ENCODE peak calls at places on chromosomes 12 and 14, in five cellular contexts. Z, P, Y, B and X are unnamed samples.

GRCh38 chr12:13425766-13426165 is 229.2 kb downstream of the EMP1 start:
- DNase-seq in P (no peak), B (no peak), Y (peak; percentile 71), Z (no peak), X (no peak)

GRCh38 chr12:128205758-128206157 is 61.2 kb upstream of the TMEM132C start:
- DNase-seq in Z (no peak), Y (no peak), B (no peak), P (no peak), X (no peak)

GRCh38 chr12:21823581-21823980 is 49.1 kb upstream of the KCNJ8 start:
- DNase-seq in P (peak; percentile 49), Y (no peak), Z (no peak), B (peak; percentile 50), X (peak; percentile 65)

GRCh38 chr14:71245659-71246361 is 338.6 kb downstream of the PCNX1 start:
- DNase-seq in Z (no peak), B (no peak), Y (no peak), P (no peak), X (no peak)

GRCh38 chr12:70590051-70590450 is 47.2 kb downstream of the PTPRB start:
- DNase-seq in Z (peak; percentile 85), Y (peak; percentile 74), B (no peak), P (peak; percentile 64), X (peak; percentile 73)

GRCh38 chr12:117119592-117120198 is 20.5 kb upstream of the TESC start:
- DNase-seq in B (no peak), P (no peak), Z (peak; percentile 73), Y (peak; percentile 73), X (peak; percentile 31)

GRCh38 chr12:6390084-6390799 is 6.3 kb downstream of the LTBR start:
- DNase-seq in B (no peak), Z (no peak), P (no peak), Y (no peak), X (no peak)

GRCh38 chr14:23566782-23567185 is 807 bp downstream of the AP1G2 start:
- DNase-seq in Z (peak; percentile 39), Y (peak; percentile 63), B (no peak), P (no peak), X (no peak)

GRCh38 chr12:50062733-50063452 is 5.5 kb downstream of the ASIC1 start:
- DNase-seq in Z (no peak), P (no peak), B (peak; percentile 17), Y (no peak), X (no peak)

GRCh38 chr14:52402812-52403526 is 88.9 kb downstream of the PTGER2 start:
- DNase-seq in Y (peak; percentile 83), P (no peak), B (no peak), Z (no peak), X (no peak)

GRCh38 chr12:121403721-121404120 is 3.8 kb downstream of the RNF34 start:
- DNase-seq in Z (no peak), P (no peak), B (no peak), Y (no peak), X (no peak)

GRCh38 chr14:24432259-24433131 is 2.7 kb downstream of the KHNYN start:
- DNase-seq in B (peak; percentile 68), P (no peak), Z (no peak), Y (no peak), X (no peak)

GRCh38 chr14:69002069-69002468 is 23.0 kb upstream of the ACTN1 start:
- DNase-seq in Z (peak; percentile 40), Y (peak; percentile 63), B (no peak), P (peak; percentile 52), X (no peak)

GRCh38 chr12:38614171-38614570 is 291.2 kb downstream of the CPNE8 start:
- DNase-seq in B (no peak), Y (no peak), Z (no peak), P (no peak), X (no peak)

GRCh38 chr14:93976477-93977057 is at the start of gene ASB2:
- DNase-seq in Y (no peak), Z (no peak), P (peak; percentile 67), B (peak; percentile 18), X (no peak)

GRCh38 chr12:117768860-117769259 is 199.9 kb downstream of the KSR2 start:
- DNase-seq in P (no peak), Z (no peak), Y (no peak), B (no peak), X (no peak)

GRCh38 chr14:93332032-93332852 is 594 bp downstream of the BTBD7 start:
- DNase-seq in Z (peak; percentile 85), Y (peak; percentile 46), P (peak; percentile 72), B (peak; percentile 74), X (peak; percentile 67)

GRCh38 chr14:31001339-31001658 is 24.1 kb upstream of the AP4S1 start:
- DNase-seq in Z (no peak), Y (no peak), B (no peak), P (no peak), X (no peak)

GRCh38 chr12:27545666-27546065 is 21.7 kb downstream of the PPFIBP1 start:
- DNase-seq in Z (no peak), P (no peak), Y (no peak), B (no peak), X (no peak)

GRCh38 chr12:15988983-15989382 is 77.9 kb downstream of the DERA start:
- DNase-seq in P (no peak), Y (no peak), B (no peak), Z (no peak), X (no peak)

GRCh38 chr14:80206351-80206750 is 5.0 kb downstream of the DIO2 start:
- DNase-seq in P (no peak), Z (no peak), B (no peak), Y (no peak), X (no peak)

GRCh38 chr12:117662620-117663395 is 301.4 kb upstream of the NOS1 start:
- DNase-seq in P (no peak), Y (peak; percentile 89), B (no peak), Z (no peak), X (no peak)

GRCh38 chr12:10304161-10304574 is 3.5 kb upstream of the KLRD1 start:
- DNase-seq in P (no peak), B (no peak), Z (no peak), Y (peak; percentile 84), X (no peak)

GRCh38 chr12:93978553-93978952 is 169.8 kb upstream of the PLXNC1 start:
- DNase-seq in Y (peak; percentile 34), Z (no peak), P (no peak), B (no peak), X (no peak)

GRCh38 chr12:52259850-52260249 is 14.6 kb upstream of the KRT86 start:
- DNase-seq in B (no peak), Z (no peak), P (no peak), Y (no peak), X (no peak)

DNA sequence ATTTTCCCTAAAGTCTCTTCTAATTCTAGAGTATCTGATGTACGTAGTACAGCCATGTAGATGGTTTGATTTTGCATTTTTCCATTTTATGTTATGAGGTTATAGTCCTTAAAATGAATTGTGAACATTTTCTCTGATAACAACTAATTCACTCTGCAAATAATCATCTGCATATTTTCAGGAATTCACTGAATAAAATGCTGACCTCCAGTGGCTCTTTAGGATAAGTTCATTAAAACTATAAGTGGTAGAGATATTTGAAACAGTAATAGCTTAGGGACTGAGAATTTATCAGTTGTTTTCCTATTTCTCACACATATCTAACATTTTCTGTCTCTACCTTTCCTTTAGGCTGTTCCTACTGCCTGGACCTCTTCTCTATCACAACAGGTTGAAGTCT is 4.4 kb downstream of the MSRB3 start:
- DNase-seq in Y (no peak), P (no peak), B (no peak), Z (no peak), X (no peak)
- TF ChIP-seq CTCF in Y (peak; percentile 53), P (no peak), B (no peak), Z (no peak), X (no peak)

DNA sequence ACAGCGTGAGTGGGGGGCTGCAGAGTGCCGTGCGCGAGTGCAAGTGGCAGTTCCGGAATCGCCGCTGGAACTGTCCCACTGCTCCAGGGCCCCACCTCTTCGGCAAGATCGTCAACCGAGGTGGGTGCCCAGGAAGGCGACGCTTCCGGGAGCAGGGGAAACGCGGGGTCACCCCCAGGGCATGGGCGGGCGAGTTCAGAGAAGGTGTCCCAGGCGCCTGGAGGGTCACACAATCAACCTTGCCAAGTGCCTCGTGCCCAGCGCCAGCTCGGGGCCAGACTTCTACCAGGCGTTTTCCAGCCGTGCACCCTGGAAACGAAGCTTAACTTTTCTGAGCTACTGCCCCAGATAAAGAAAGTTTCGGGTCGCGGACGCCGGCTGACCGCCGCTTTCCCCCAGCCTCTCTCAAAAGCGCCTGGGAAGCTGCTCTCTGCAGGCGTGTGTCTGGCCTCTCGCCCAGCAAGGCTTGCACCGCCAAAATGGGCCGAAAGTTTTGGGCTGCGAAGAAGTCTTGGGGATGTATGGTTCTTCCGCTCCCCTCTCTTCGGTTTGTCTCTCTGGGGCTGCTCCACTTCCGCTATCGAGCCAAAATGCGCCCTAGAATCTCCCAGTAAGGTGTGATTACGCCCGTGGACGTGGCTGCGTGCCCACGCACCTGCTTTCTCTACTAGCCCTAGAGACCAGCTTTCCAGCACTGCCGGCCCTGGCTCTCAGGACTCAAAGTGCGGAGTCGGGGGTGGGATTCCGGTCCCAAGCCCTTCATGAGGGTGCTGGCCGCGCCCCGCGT is 1.7 kb downstream of the WNT1 start:
- DNase-seq in Y (no peak), B (peak; percentile 76), P (no peak), Z (peak; percentile 56), X (no peak)
- H3K4me3 ChIP-seq in Y (peak overlapping the region; percentile 67), B (no peak overlapping the region), P (peak overlapping the region; percentile 49), Z (peak overlapping the region; percentile 30), X (peak overlapping the region; percentile 59)

GRCh38 chr14:90019824-90020523 is 41.8 kb upstream of the KCNK13 start:
- DNase-seq in B (no peak), Y (peak; percentile 10), P (no peak), Z (no peak), X (no peak)

GRCh38 chr14:90023176-90023896 is 38.5 kb upstream of the KCNK13 start:
- DNase-seq in Y (peak; percentile 73), B (no peak), Z (no peak), P (no peak), X (no peak)

DNA sequence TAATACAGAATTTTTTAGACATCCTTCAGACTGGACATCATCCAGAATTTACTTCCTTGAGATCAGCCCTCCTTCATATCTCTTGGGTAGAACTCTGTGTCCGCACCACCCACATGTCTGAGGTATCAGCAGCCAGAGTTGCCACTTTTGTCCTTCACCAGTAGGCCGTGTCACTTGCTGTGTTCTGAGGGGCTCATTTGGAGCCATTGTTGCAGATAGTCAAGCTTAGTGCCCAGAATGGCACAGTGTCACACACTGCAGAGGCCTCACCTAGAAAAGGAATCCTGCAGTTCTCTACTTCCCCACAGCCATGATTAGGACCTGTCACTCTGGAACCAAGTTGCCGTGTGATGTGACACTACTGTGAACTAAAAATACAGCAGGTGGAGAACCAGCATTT is 36.9 kb upstream of the KCNK13 start:
- DNase-seq in Y (no peak), B (no peak), Z (no peak), P (no peak), X (no peak)
- H3K36me3 ChIP-seq in Y (peaks cover 29% of the 10 kb centered on the region), B (no peaks in the 10 kb centered on the region), Z (no peaks in the 10 kb centered on the region), P (peaks cover 55% of the 10 kb centered on the region), X (peaks cover 18% of the 10 kb centered on the region)

DNA sequence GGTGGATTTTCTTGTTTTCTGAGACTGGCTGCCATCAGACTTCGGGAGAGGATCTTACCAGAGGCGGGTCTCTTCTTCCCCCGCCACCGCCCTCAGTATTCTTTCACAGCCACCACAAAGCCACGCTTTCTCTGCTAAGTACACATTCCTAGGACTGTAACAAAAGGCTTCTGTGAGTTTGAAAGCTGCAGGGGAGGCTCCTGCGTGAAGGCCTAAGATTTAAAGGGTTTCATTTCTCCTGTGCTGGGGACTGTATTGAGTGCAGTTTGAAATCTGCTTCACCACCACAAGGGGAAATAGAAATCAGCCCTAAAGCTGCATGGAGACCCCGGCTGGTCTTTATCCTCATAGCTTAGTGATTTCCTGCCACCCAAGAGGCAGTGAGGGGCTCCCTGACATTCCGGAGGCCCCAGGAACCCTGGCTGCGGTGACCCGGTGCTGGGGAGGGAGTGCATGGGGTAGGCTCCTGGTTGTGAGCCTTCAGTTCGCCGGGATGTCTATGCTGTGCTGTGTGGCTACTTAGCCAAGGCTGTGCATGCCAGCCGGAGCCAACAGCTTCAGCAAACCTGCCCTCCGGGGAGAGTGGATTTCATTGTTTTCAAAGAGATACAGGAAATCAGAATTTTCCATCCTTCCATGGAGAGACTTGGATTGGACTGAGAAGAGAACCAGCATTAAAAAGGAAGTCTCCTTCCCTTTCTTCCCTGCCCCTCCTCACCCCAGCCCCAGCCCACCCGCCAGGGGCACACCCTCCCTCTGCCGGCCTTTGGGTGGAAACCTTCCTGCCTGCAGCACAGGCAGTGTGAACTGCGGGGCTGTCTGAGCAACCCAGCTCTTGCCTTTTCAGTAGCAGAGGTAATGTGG is 163.3 kb downstream of the ETV6 start:
- DNase-seq in Y (no peak), P (peak; percentile 65), Z (peak; percentile 89), B (peak; percentile 63), X (no peak)
- TF ChIP-seq CTCF in Y (no peak), P (peak; percentile 4), Z (peak; percentile 42), B (no peak), X (peak; percentile 36)